ENCODE peak calls at places on chromosomes 12 and 14, in seven cellular contexts. R is ovary, E is GM06990, V is tibial artery, X is heart right ventricle, Y is cardiac muscle cell, I is suprapubic skin. T is an unnamed sample.
A peak's percentile ranks its signal among the peaks of the same experiment; 100 is the strongest.

GRCh38 chr14:79967001-79967400 is 244.3 kb downstream of the DIO2 start:
- DNase-seq in R (no peak), V (no peak), Y (no peak), I (no peak), E (no peak), X (no peak), T (no peak)

GRCh38 chr14:95064256-95064655 is 93.1 kb downstream of the DICER1 start:
- DNase-seq in V (no peak), E (no peak), X (no peak), R (no peak), I (peak; percentile 69), Y (no peak), T (no peak)

GRCh38 chr12:29564925-29565324 is 67.4 kb upstream of the OVCH1 start:
- DNase-seq in V (no peak), R (no peak), Y (no peak), X (no peak), E (no peak), I (no peak), T (no peak)

GRCh38 chr12:53481957-53482586 is 17.2 kb downstream of the MAP3K12 start:
- DNase-seq in I (no peak), V (no peak), E (no peak), Y (peak; percentile 43), X (no peak), R (no peak), T (no peak)

GRCh38 chr12:12182926-12183325 is 83.9 kb downstream of the LRP6 start:
- DNase-seq in R (no peak), I (no peak), E (no peak), Y (peak; percentile 11), V (no peak), X (no peak), T (no peak)

GRCh38 chr14:100305446-100306255 is 593 bp downstream of the SLC25A29 start:
- DNase-seq in I (no peak), Y (no peak), R (peak; percentile 71), X (peak; percentile 53), E (peak; percentile 52), V (no peak), T (no peak)

GRCh38 chr12:3076730-3077571 is at the start of gene TSPAN9:
- DNase-seq in E (peak; percentile 26), V (peak; percentile 66), R (peak; percentile 83), I (peak; percentile 87), Y (peak; percentile 86), X (peak; percentile 84), T (peak; percentile 14)

GRCh38 chr12:109308534-109309440 is at the start of gene FOXN4:
- DNase-seq in R (no peak), I (no peak), E (no peak), X (no peak), Y (peak; percentile 73), V (no peak), T (no peak)

GRCh38 chr14:63438065-63438757 is 105.0 kb downstream of the PPP2R5E start:
- DNase-seq in X (peak; percentile 28), V (peak; percentile 64), R (peak; percentile 67), Y (no peak), I (no peak), E (no peak), T (no peak)

GRCh38 chr12:21438643-21439042 is 1.2 kb downstream of the PYROXD1 start:
- DNase-seq in X (no peak), E (no peak), Y (no peak), V (no peak), I (no peak), R (no peak), T (no peak)

GRCh38 chr12:131332224-131332623 is 378.5 kb downstream of the ADGRD1 start:
- DNase-seq in Y (no peak), I (no peak), E (no peak), R (no peak), X (no peak), V (no peak), T (no peak)

GRCh38 chr14:99137913-99138571 is 134.0 kb downstream of the BCL11B start:
- DNase-seq in R (no peak), X (no peak), I (peak; percentile 52), E (no peak), V (peak; percentile 15), Y (no peak), T (no peak)

GRCh38 chr14:95482967-95483842 is 33.2 kb downstream of the SYNE3 start:
- DNase-seq in Y (no peak), V (peak; percentile 87), R (peak; percentile 79), I (peak; percentile 92), E (no peak), X (peak; percentile 74), T (no peak)

GRCh38 chr12:89326260-89327040 is 25.9 kb downstream of the DUSP6 start:
- DNase-seq in V (no peak), R (no peak), I (no peak), X (no peak), E (no peak), Y (peak; percentile 94), T (no peak)

GRCh38 chr12:109027767-109028166 is 6.9 kb upstream of the SVOP start:
- DNase-seq in Y (no peak), V (no peak), R (no peak), I (no peak), E (no peak), X (no peak), T (no peak)

GRCh38 chr12:47190271-47190750 is 110.6 kb upstream of the AMIGO2 start:
- DNase-seq in V (no peak), R (no peak), E (no peak), Y (no peak), I (no peak), X (no peak), T (no peak)

GRCh38 chr14:77565289-77566081 is 51.0 kb downstream of the SPTLC2 start:
- DNase-seq in V (no peak), R (no peak), X (no peak), I (no peak), Y (no peak), E (no peak), T (no peak)

GRCh38 chr12:120110550-120111501 is 5.7 kb downstream of the RAB35 start:
- DNase-seq in Y (no peak), R (no peak), I (no peak), X (peak; percentile 65), V (peak; percentile 75), E (peak; percentile 77), T (no peak)

GRCh38 chr12:93533310-93533709 is 39.2 kb upstream of the SOCS2 start:
- DNase-seq in R (no peak), I (no peak), Y (no peak), X (no peak), V (no peak), E (no peak), T (no peak)

GRCh38 chr12:107356266-107356936 is 263.1 kb upstream of the CRY1 start:
- DNase-seq in Y (no peak), V (no peak), R (no peak), E (no peak), I (no peak), X (no peak), T (no peak)

GRCh38 chr12:64053117-64053516 is 169.0 kb downstream of the KICS2 start:
- DNase-seq in I (no peak), X (no peak), Y (no peak), V (no peak), R (no peak), E (no peak), T (no peak)

DNA sequence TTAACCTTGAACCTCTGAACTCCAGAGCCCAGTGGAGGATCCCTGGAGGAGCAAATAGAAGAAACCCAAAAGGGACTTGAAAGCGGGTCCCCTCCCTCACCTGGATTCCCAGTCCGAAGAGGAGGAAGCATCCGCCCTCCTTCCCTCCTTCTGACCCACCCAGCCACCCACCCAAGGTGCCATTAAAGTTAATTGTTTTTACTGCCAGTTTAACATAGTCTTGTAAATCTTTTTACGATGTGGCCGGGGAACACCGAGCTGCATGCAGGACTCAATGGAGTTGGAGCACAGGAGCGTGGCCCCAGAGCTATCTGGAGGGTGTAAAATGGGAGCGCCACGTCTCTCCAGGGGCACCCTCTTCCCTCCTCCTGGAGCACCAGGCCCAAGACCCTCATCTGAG is 49.9 kb upstream of the TBX3 start:
- DNase-seq in Y (no peak), R (no peak), I (no peak), X (no peak), E (no peak), V (no peak), T (no peak)
- H3K27me3 ChIP-seq in Y (peaks cover 45% of the 10 kb centered on the region), R (no peaks in the 10 kb centered on the region), I (peaks cover 29% of the 10 kb centered on the region), X (peaks cover 18% of the 10 kb centered on the region), E (no peaks in the 10 kb centered on the region), V (peaks cover 49% of the 10 kb centered on the region), T (peaks cover 44% of the 10 kb centered on the region)

GRCh38 chr14:84490081-84490480 is 1039.9 kb upstream of the FLRT2 start:
- DNase-seq in V (no peak), Y (no peak), R (no peak), I (no peak), X (no peak), E (no peak), T (no peak)

GRCh38 chr14:84496677-84497076 is 1033.3 kb upstream of the FLRT2 start:
- DNase-seq in I (no peak), Y (no peak), V (no peak), E (no peak), R (no peak), X (no peak), T (no peak)

GRCh38 chr14:84493779-84494178 is 1036.2 kb upstream of the FLRT2 start:
- DNase-seq in Y (no peak), E (no peak), I (no peak), R (no peak), V (no peak), X (no peak), T (no peak)
- TF ChIP-seq CTCF in Y (no peak), E (no peak), I (no peak), R (no peak), V (no peak), X (peak; percentile 3), T (no peak)

GRCh38 chr12:123126294-123127144 is 24.4 kb downstream of the PITPNM2 start:
- DNase-seq in V (peak; percentile 69), I (no peak), X (no peak), Y (no peak), E (no peak), R (peak; percentile 68), T (no peak)
- H3K27me3 ChIP-seq in V (no peaks in the 10 kb centered on the region), I (no peaks in the 10 kb centered on the region), X (no peaks in the 10 kb centered on the region), Y (no peaks in the 10 kb centered on the region), E (no peaks in the 10 kb centered on the region), R (no peaks in the 10 kb centered on the region), T (no peaks in the 10 kb centered on the region)

GRCh38 chr12:49623142-49623899 is at the start of gene PRPF40B:
- DNase-seq in Y (peak; percentile 94), I (peak; percentile 94), R (peak; percentile 92), V (peak; percentile 82), X (peak; percentile 91), E (peak; percentile 87), T (peak; percentile 77)
- TF ChIP-seq CTCF in Y (peak; percentile 43), I (peak; percentile 71), R (peak; percentile 57), V (peak; percentile 40), X (peak; percentile 61), E (peak; percentile 32), T (peak; percentile 33)